ENCODE peak calls at places on chromosomes 11 and 22, in seven cellular contexts. F is SK-N-SH, Y is endothelial cell of umbilical vein, O is GM23338, R is sigmoid colon, A is suprapubic skin, Q is HL-60. J is an unnamed sample. For H3K27me3, the result is how much of the 10 kb centered on the place peaks cover.

GRCh38 chr11:103927535-103927934 is 108.9 kb upstream of the DDI1 start:
- DNase-seq in A (no peak), Q (no peak), F (peak), O (peak), R (no peak), Y (no peak), J (no peak)

GRCh38 chr11:8028766-8029165 is 41.6 kb downstream of the EIF3F start:
- DNase-seq in Y (no peak), F (no peak), O (no peak), Q (no peak), R (no peak), A (peak), J (no peak)

GRCh38 chr22:49960159-49960966 is at the start of gene PIM3:
- DNase-seq in F (peak), Q (peak), A (peak), R (peak), O (peak), Y (peak), J (peak)

GRCh38 chr11:9941991-9942390 is 278.1 kb downstream of the SWAP70 start:
- DNase-seq in O (no peak), Y (no peak), A (no peak), Q (no peak), F (no peak), R (no peak), J (no peak)

GRCh38 chr22:26570126-26570525 is 19.8 kb downstream of the TPST2 start:
- DNase-seq in R (no peak), Y (no peak), Q (no peak), O (no peak), A (no peak), F (no peak), J (no peak)

GRCh38 chr22:23772315-23773246 is at the start of gene MMP11:
- DNase-seq in O (peak), R (peak), Q (no peak), Y (no peak), F (peak), A (no peak), J (peak)

GRCh38 chr11:386483-386882 is 7.5 kb upstream of the PKP3 start:
- DNase-seq in Y (no peak), Q (no peak), A (no peak), F (no peak), O (no peak), R (no peak), J (no peak)

GRCh38 chr11:40302669-40303068 is 1156.8 kb downstream of the LRRC4C start:
- DNase-seq in Q (no peak), R (no peak), F (no peak), A (no peak), Y (peak), O (no peak), J (no peak)

GRCh38 chr11:71267807-71268421 is 15.5 kb upstream of the SHANK2 start:
- DNase-seq in Q (no peak), O (no peak), A (peak), R (peak), F (no peak), Y (no peak), J (peak)

GRCh38 chr11:44625759-44626523 is 60.5 kb downstream of the CD82 start:
- DNase-seq in A (peak), F (no peak), Y (no peak), R (peak), Q (peak), O (no peak), J (peak)

GRCh38 chr11:104572279-104572678 is 326.0 kb downstream of the CASP12 start:
- DNase-seq in Q (no peak), A (no peak), Y (peak), F (no peak), O (no peak), R (no peak), J (no peak)

GRCh38 chr22:44209343-44209742 is 28.6 kb downstream of the PARVG start:
- DNase-seq in A (no peak), Y (no peak), Q (no peak), O (no peak), F (no peak), R (no peak), J (no peak)

GRCh38 chr22:35065796-35066218 is at the start of gene ISX:
- DNase-seq in O (no peak), F (no peak), Y (no peak), A (no peak), Q (no peak), R (no peak), J (no peak)

GRCh38 chr11:19447150-19447566 is 206.4 kb upstream of the E2F8 start:
- DNase-seq in Y (peak), F (no peak), R (no peak), O (no peak), A (no peak), Q (no peak), J (no peak)

GRCh38 chr22:43329061-43329460 is 14.1 kb downstream of the SCUBE1 start:
- DNase-seq in F (no peak), A (no peak), Q (no peak), R (no peak), O (no peak), Y (no peak), J (no peak)

GRCh38 chr11:67118059-67118766 is 850 bp upstream of the KDM2A start:
- DNase-seq in Y (peak), F (peak), A (peak), Q (no peak), O (peak), R (peak), J (peak)

GRCh38 chr11:45083544-45084087 is 62.8 kb upstream of the PRDM11 start:
- DNase-seq in F (no peak), Q (no peak), R (no peak), A (no peak), O (peak), Y (no peak), J (no peak)

GRCh38 chr11:1632053-1632714 is 2.6 kb downstream of the KRTAP5-5 start:
- DNase-seq in A (no peak), R (peak), F (no peak), Q (no peak), O (no peak), Y (no peak), J (no peak)

GRCh38 chr11:19864141-19865120 is 151.8 kb downstream of the NAV2 start:
- DNase-seq in O (peak), A (no peak), Y (peak), Q (no peak), R (no peak), F (no peak), J (no peak)

GRCh38 chr11:47184711-47185304 is 1.4 kb downstream of the PACSIN3 start:
- DNase-seq in Y (no peak), O (peak), Q (no peak), A (no peak), R (peak), F (peak), J (peak)

GRCh38 chr11:34145847-34146381 is 40.5 kb downstream of the NAT10 start:
- DNase-seq in F (no peak), O (no peak), Q (no peak), A (no peak), Y (no peak), R (no peak), J (no peak)

GRCh38 chr11:6531267-6531752 is 34.2 kb downstream of the DNHD1 start:
- DNase-seq in R (no peak), Y (peak), O (peak), F (peak), A (no peak), Q (peak), J (no peak)

GRCh38 chr11:15852179-15852578 is 504.2 kb downstream of the SOX6 start:
- DNase-seq in Q (no peak), O (peak), F (no peak), Y (no peak), R (no peak), A (no peak), J (peak)

GRCh38 chr11:9138612-9139579 is 47.5 kb upstream of the SCUBE2 start:
- DNase-seq in O (no peak), F (no peak), R (no peak), Q (no peak), Y (peak), A (no peak), J (peak)

GRCh38 chr11:130839950-130840666 is 76.2 kb downstream of the SNX19 start:
- DNase-seq in O (no peak), A (no peak), R (no peak), Y (no peak), Q (no peak), F (no peak), J (no peak)

GRCh38 chr11:2884424-2884815 is 1.2 kb downstream of the CDKN1C start:
- DNase-seq in F (peak), A (no peak), Y (peak), Q (no peak), R (peak), O (no peak), J (peak)

GRCh38 chr11:14906614-14907392 is 14.8 kb upstream of the CYP2R1 start:
- DNase-seq in R (no peak), A (no peak), Y (no peak), O (no peak), Q (no peak), F (peak), J (no peak)

GRCh38 chr11:27291954-27292641 is 70.9 kb downstream of the CCDC34 start:
- DNase-seq in A (no peak), Y (no peak), O (no peak), F (no peak), R (no peak), Q (no peak), J (peak)

GRCh38 chr11:65305501-65306268 is 9.0 kb upstream of the CDC42EP2 start:
- DNase-seq in Q (no peak), A (no peak), Y (no peak), R (peak), O (no peak), F (no peak), J (peak)

GRCh38 chr22:21702094-21702493 is 33.5 kb downstream of the YPEL1 start:
- DNase-seq in R (no peak), O (no peak), A (no peak), F (no peak), Y (no peak), Q (no peak), J (no peak)

GRCh38 chr11:78946945-78947914 is 372.6 kb upstream of the NARS2 start:
- DNase-seq in O (no peak), A (no peak), Y (no peak), F (no peak), Q (no peak), R (peak), J (no peak)

GRCh38 chr22:43152355-43153071 is 1.2 kb downstream of the TSPO start:
- DNase-seq in F (peak), Y (peak), R (peak), Q (no peak), O (no peak), A (peak), J (peak)

GRCh38 chr11:110962907-110963306 is 250.7 kb upstream of the ARHGAP20 start:
- DNase-seq in F (peak), Y (no peak), R (no peak), O (no peak), Q (no peak), A (no peak), J (no peak)

GRCh38 chr11:121127809-121128208 is 26.8 kb downstream of the TECTA start:
- DNase-seq in A (no peak), O (no peak), R (no peak), F (no peak), Q (no peak), Y (no peak), J (no peak)
- H3K27me3 ChIP-seq in A (under half), O (under half), R (under half), F (under half), Q (under half), Y (under half), J (under half)

DNA sequence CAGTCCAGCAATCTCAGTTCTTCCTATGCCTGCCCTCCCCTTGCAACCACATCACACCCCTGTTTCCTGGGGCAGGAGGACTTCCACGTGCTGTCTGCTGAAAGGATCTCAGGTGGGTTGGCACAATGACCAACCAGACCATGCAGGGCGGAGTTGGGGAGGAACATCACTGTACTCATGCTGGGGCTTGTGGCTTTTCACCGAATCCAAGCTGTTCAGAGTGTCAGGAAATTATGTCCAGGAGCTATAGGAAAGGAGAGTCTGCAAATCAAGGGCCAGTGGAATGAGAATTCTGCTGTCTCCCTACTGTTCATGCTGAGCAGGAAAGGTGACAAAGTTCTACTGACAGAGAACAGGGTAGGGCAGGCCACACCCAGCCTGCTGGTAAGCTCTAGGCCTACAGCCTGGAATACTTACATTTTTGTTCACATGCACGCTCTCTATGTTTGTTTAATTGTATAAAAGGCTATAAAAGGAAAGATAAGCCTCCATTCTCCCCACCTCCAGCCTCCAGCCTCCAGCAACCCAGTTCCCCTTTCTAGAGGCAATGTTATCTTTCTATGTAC is 1.7 kb upstream of the PLAAT2 start:
- DNase-seq in F (no peak), Y (no peak), R (no peak), A (no peak), O (no peak), Q (no peak), J (peak)
- TF ChIP-seq POLR2AphosphoS5 in F (no peak), Y (no peak), R (no peak), A (no peak), O (no peak), Q (no peak), J (peak)

GRCh38 chr11:125413226-125413625 is 82.8 kb downstream of the FEZ1 start:
- DNase-seq in Q (no peak), A (no peak), O (no peak), R (no peak), F (no peak), Y (no peak), J (no peak)

GRCh38 chr11:125412177-125412496 is 83.9 kb downstream of the FEZ1 start:
- DNase-seq in O (no peak), Y (no peak), R (no peak), Q (no peak), F (no peak), A (no peak), J (no peak)

GRCh38 chr11:125414121-125414520 is 81.9 kb downstream of the FEZ1 start:
- DNase-seq in O (no peak), A (no peak), Y (no peak), R (no peak), F (no peak), Q (no peak), J (no peak)

GRCh38 chr11:125410091-125410490 is 86.0 kb downstream of the FEZ1 start:
- DNase-seq in F (peak), R (no peak), O (peak), A (no peak), Y (no peak), Q (no peak), J (no peak)

GRCh38 chr11:125412509-125412908 is 83.6 kb downstream of the FEZ1 start:
- DNase-seq in O (no peak), A (no peak), Q (no peak), R (no peak), F (no peak), Y (no peak), J (no peak)
- H3K27me3 ChIP-seq in O (under half), A (under half), Q (under half), R (under half), F (under half), Y (under half), J (under half)

DNA sequence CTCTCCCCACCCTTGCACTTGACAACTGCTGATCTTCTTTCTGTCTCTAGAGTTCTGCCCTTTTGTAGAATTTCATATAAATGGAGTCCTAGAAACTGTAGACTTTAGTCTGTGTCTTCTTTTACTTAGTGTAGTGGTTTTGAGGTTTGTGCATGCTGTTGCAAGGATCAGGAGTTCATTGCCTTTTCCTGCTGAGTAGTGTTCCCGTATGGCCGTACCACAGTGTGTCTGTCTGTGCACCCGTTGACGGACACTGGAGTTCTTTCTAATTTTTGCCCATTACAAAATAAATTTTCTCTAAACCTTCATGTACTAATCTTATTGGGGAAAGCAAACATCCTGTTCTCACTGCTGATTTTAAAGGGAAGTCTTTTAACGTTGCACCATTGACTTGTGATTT is 138.1 kb downstream of the TBC1D22A start:
- DNase-seq in A (no peak), Q (no peak), F (no peak), O (no peak), Y (no peak), R (no peak), J (peak)
- TF ChIP-seq POLR2AphosphoS5 in A (no peak), Q (no peak), F (no peak), O (no peak), Y (no peak), R (no peak), J (no peak)

GRCh38 chr11:17580271-17580670 is 33.2 kb downstream of the OTOG start:
- DNase-seq in O (no peak), Y (no peak), Q (no peak), R (no peak), F (no peak), A (peak), J (peak)
- H3K27me3 ChIP-seq in O (under half), Y (under half), Q (under half), R (under half), F (under half), A (under half), J (under half)

GRCh38 chr22:31532060-31532459 is 35.7 kb downstream of the SFI1 start:
- DNase-seq in R (no peak), O (no peak), Y (no peak), Q (no peak), A (no peak), F (no peak), J (no peak)

GRCh38 chr22:31533391-31533790 is 37.1 kb downstream of the SFI1 start:
- DNase-seq in A (no peak), R (no peak), O (no peak), Q (no peak), Y (no peak), F (no peak), J (no peak)

GRCh38 chr22:31538815-31539214 is 42.5 kb downstream of the SFI1 start:
- DNase-seq in O (no peak), Q (no peak), F (no peak), A (no peak), Y (no peak), R (no peak), J (no peak)

GRCh38 chr22:31540966-31541365 is 44.6 kb downstream of the SFI1 start:
- DNase-seq in O (no peak), Y (no peak), Q (no peak), A (no peak), R (peak), F (no peak), J (no peak)

GRCh38 chr22:31537019-31537535 is 40.7 kb downstream of the SFI1 start:
- DNase-seq in Q (no peak), Y (peak), R (peak), A (no peak), F (no peak), O (no peak), J (no peak)
- TF ChIP-seq POLR2AphosphoS5 in Q (no peak), Y (no peak), R (no peak), A (no peak), F (no peak), O (no peak), J (no peak)

GRCh38 chr11:69734841-69735240 is 31.0 kb upstream of the FGF19 start:
- DNase-seq in Y (no peak), R (no peak), F (no peak), O (no peak), A (no peak), Q (no peak), J (no peak)
- H3K27me3 ChIP-seq in Y (under half), R (under half), F (under half), O (under half), A (under half), Q (under half), J (under half)

GRCh38 chr22:37176464-37177061 is 11.5 kb downstream of the C1QTNF6 start:
- DNase-seq in O (no peak), R (peak), F (peak), Y (peak), Q (peak), A (peak), J (peak)
- TF ChIP-seq POLR2AphosphoS5 in O (no peak), R (peak), F (no peak), Y (peak), Q (peak), A (peak), J (peak)

J was measured in stomach.